ENCODE peak calls at places on chromosomes 3 and 15, in seven cellular contexts. R is WTC11; Z is HL-60; S is activated naive CD4-positive, alpha-beta T cell treated with Interleukin-2 at 50 U/mL for 16 hours; T is GM12878; J is activated naive CD8-positive, alpha-beta T cell treated with anti-CD3 and anti-CD28 coated beads, Interleukin-2, amount 50 U/mL, for 24 hours; Q is effector memory CD8-positive, alpha-beta T cell. X is an unnamed sample.

GRCh38 chr3:58575986-58576652 is 1.1 kb downstream of the FAM107A start:
- DNase-seq in R (no peak), Z (no peak), S (no peak), T (no peak), J (no peak), Q (no peak), X (no peak)

GRCh38 chr3:40847571-40847992 is 322.8 kb downstream of the ZNF621 start:
- DNase-seq in R (peak), Z (no peak), S (no peak), T (no peak), J (no peak), Q (no peak), X (no peak)

GRCh38 chr3:64454179-64454578 is 228.9 kb upstream of the PRICKLE2 start:
- DNase-seq in R (no peak), Z (no peak), S (no peak), T (no peak), J (no peak), Q (no peak), X (no peak)

GRCh38 chr3:156483961-156484787 is 70.7 kb downstream of the SSR3 start:
- DNase-seq in R (no peak), Z (peak), S (peak), T (peak), J (peak), Q (peak), X (peak)

GRCh38 chr3:152738656-152739055 is 96.3 kb upstream of the P2RY1 start:
- DNase-seq in R (no peak), Z (no peak), S (no peak), T (peak), J (no peak), Q (no peak), X (peak)

GRCh38 chr15:72614810-72615532 is 39.5 kb upstream of the GOLGA6B start:
- DNase-seq in R (no peak), Z (no peak), S (no peak), T (no peak), J (no peak), Q (no peak), X (no peak)

GRCh38 chr15:57436166-57436565 is 59.9 kb downstream of the CGNL1 start:
- DNase-seq in R (no peak), Z (no peak), S (no peak), T (no peak), J (no peak), Q (no peak), X (no peak)

GRCh38 chr3:184815046-184815930 is 3.3 kb downstream of the VPS8 start:
- DNase-seq in R (no peak), Z (no peak), S (peak), T (no peak), J (no peak), Q (no peak), X (no peak)

GRCh38 chr15:74723754-74724334 is 1.5 kb downstream of the CYP1A1 start:
- DNase-seq in R (no peak), Z (no peak), S (no peak), T (no peak), J (no peak), Q (no peak), X (no peak)

GRCh38 chr3:109597438-109597837 is 260.1 kb upstream of the DPPA4 start:
- DNase-seq in R (no peak), Z (no peak), S (no peak), T (no peak), J (no peak), Q (no peak), X (no peak)

GRCh38 chr3:187456268-187456667 is 88.1 kb downstream of the RTP4 start:
- DNase-seq in R (no peak), Z (no peak), S (no peak), T (no peak), J (no peak), Q (no peak), X (no peak)

GRCh38 chr3:42061711-42062408 is 29.3 kb upstream of the TRAK1 start:
- DNase-seq in R (peak), Z (no peak), S (no peak), T (no peak), J (no peak), Q (no peak), X (no peak)

GRCh38 chr15:67144609-67145306 is 79.4 kb downstream of the SMAD3 start:
- DNase-seq in R (peak), Z (peak), S (no peak), T (no peak), J (no peak), Q (no peak), X (no peak)